ENCODE peak calls at places on chromosomes 4 and X, in nine cellular contexts. E is GM13976, I is osteoblast, M is IMR-90, Q is osteocyte, B is MCF 10A, R is thyroid gland, P is AG09309, J is stomach. W is an unnamed sample.

GRCh38 chr4:4217123-4217522 is 9.6 kb downstream of the OTOP1 start:
- DNase-seq in P (no peak), M (peak; percentile 33), J (no peak), I (no peak), Q (no peak), R (no peak), B (peak; percentile 10), E (no peak), W (no peak)

GRCh38 chrX:154002215-154002719 is 17.4 kb downstream of the IRAK1 start:
- DNase-seq in Q (no peak), M (peak; percentile 61), P (peak; percentile 57), R (no peak), E (no peak), B (peak; percentile 71), J (no peak), I (peak; percentile 93), W (peak; percentile 23)

GRCh38 chr4:53981573-53981972 is 82.8 kb downstream of the CHIC2 start:
- DNase-seq in B (no peak), R (no peak), E (no peak), P (peak; percentile 25), Q (no peak), M (peak; percentile 44), I (no peak), J (no peak), W (no peak)

GRCh38 chrX:110853610-110854009 is 58.0 kb upstream of the CHRDL1 start:
- DNase-seq in B (peak; percentile 67), E (no peak), I (peak; percentile 67), Q (no peak), R (peak; percentile 64), M (no peak), J (no peak), P (no peak), W (no peak)

GRCh38 chrX:123959281-123960063 is 2.0 kb upstream of the STAG2 start:
- DNase-seq in Q (no peak), I (peak; percentile 73), M (no peak), J (peak; percentile 49), E (no peak), B (peak; percentile 53), R (peak; percentile 48), P (no peak), W (no peak)

GRCh38 chr4:188986271-188986689 is 847.0 kb downstream of the TRIML1 start:
- DNase-seq in M (peak; percentile 96), P (peak; percentile 44), R (no peak), I (peak; percentile 65), B (peak; percentile 79), J (no peak), E (no peak), Q (no peak), W (no peak)

GRCh38 chr4:29423836-29424721 is 1296.1 kb upstream of the PCDH7 start:
- DNase-seq in Q (no peak), B (peak; percentile 76), E (no peak), I (no peak), R (no peak), M (peak; percentile 95), J (no peak), P (peak; percentile 68), W (no peak)

GRCh38 chrX:30889147-30890125 is at the start of gene TAB3:
- DNase-seq in M (peak; percentile 95), E (peak; percentile 88), Q (peak; percentile 97), P (peak; percentile 81), J (peak; percentile 96), I (peak; percentile 96), B (peak; percentile 95), R (peak; percentile 96), W (peak; percentile 90)

GRCh38 chr4:119041951-119042560 is 93.6 kb upstream of the MYOZ2 start:
- DNase-seq in Q (no peak), M (peak; percentile 83), E (peak; percentile 63), I (no peak), J (peak; percentile 60), B (peak; percentile 86), P (peak; percentile 45), R (peak; percentile 57), W (peak; percentile 71)

GRCh38 chr4:108702960-108703359 is 52.6 kb downstream of the OSTC start:
- DNase-seq in E (no peak), M (no peak), P (no peak), R (no peak), J (no peak), Q (no peak), I (no peak), B (no peak), W (no peak)

DNA sequence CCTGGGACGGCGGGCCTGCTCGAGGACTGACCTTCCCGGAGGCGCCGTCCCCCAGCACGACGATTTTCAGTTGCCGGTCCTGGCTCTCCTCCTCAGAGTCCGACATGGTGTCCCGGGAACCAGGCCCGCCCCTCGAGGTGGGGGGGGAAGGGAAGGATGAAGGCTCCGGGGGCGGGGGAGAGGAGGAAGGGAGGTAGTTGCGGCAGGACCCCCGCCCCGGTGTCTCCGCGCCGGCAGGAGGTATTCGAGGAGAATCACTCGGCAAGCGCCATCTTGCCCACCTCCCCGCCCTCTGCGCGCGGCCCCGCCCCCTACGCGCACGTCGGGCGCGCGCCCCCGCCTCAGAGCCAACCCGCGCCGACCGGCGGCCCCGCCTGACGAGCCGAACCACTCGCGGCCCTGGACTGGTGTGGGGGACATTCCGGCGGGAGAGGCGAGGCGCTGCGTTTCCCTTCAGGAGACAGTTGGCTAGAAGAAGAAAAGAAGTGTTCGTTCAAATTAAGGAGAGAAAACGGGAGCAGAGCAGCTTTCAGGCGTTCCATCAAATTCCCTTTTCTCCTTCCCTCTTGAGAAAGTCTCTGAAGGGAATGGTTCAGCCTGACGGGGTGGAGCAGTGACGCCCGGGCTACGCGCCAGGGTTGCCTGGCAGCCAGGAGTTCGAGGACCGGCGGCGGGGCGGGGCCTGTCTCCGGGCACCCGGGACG is at the start of gene RAB28:
- DNase-seq in B (peak; percentile 93), Q (peak; percentile 98), R (peak; percentile 94), E (peak; percentile 92), I (peak; percentile 97), J (peak; percentile 96), P (peak; percentile 74), M (peak; percentile 93), W (peak; percentile 93)
- TF ChIP-seq CTCF in B (no peak), Q (no peak), R (no peak), E (no peak), I (no peak), J (no peak), P (no peak), M (no peak), W (no peak)

DNA sequence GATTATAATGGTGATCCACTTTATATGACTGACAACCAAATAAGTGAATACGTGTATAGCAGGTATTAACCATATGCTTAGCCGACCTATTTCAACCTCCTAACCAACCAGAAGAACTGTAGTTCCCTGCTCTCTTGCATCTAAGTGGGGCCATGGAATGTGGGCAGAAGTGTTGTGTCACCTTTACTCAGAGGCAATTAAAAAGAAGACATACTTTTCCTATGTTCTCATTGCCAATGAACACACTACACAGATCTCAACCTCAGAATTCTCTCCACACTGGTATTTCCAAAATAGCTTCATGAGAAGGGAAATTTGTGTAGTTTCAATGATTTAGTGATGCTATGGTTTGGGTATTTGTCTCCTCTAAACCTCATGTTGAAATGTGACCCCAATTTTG is 3.2 kb upstream of the NFKB1 start:
- DNase-seq in R (no peak), Q (no peak), B (no peak), J (no peak), M (no peak), P (no peak), E (no peak), I (no peak), W (no peak)
- TF ChIP-seq CTCF in R (no peak), Q (no peak), B (no peak), J (no peak), M (no peak), P (no peak), E (no peak), I (no peak), W (no peak)

GRCh38 chr4:16868674-16869073 is 29.8 kb downstream of the LDB2 start:
- DNase-seq in Q (no peak), B (no peak), M (no peak), R (no peak), E (no peak), I (no peak), P (no peak), J (no peak), W (no peak)

GRCh38 chr4:16866974-16867373 is 31.5 kb downstream of the LDB2 start:
- DNase-seq in J (no peak), R (no peak), E (no peak), P (no peak), M (no peak), B (no peak), I (no peak), Q (no peak), W (no peak)

GRCh38 chr4:16865897-16866283 is 32.6 kb downstream of the LDB2 start:
- DNase-seq in E (no peak), M (no peak), J (no peak), I (no peak), R (no peak), B (no peak), Q (no peak), P (no peak), W (no peak)

GRCh38 chr4:16867827-16868226 is 30.6 kb downstream of the LDB2 start:
- DNase-seq in Q (no peak), M (no peak), I (no peak), P (no peak), R (no peak), B (no peak), J (no peak), E (no peak), W (no peak)

GRCh38 chr4:16869594-16870245 is 28.7 kb downstream of the LDB2 start:
- DNase-seq in J (no peak), R (no peak), B (no peak), Q (no peak), M (no peak), P (no peak), I (no peak), E (no peak), W (no peak)
- TF ChIP-seq CTCF in J (no peak), R (no peak), B (no peak), Q (no peak), M (no peak), P (no peak), I (no peak), E (no peak), W (no peak)

DNA sequence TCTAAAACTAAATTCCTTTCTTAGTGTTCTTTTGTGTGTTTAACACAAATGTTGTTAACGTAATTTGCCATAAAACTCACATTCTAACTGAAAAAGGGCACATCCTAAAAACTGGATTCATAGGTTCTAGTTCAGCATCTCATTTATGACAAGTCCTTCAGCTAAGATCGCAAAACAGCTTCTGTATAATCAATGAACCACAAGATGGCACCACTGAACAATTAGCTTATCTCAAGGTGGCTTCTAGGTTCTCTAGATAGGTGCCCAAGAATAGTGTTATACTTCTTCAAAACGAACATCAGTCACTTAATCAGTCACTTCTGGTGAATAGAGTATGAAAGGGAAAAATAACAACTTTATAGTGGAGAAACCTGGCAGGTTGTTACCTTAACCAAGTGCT is 54.3 kb downstream of the NRK start:
- DNase-seq in B (peak; percentile 57), I (no peak), M (peak; percentile 19), R (no peak), E (no peak), J (no peak), P (no peak), Q (no peak), W (no peak)
- TF ChIP-seq CTCF in B (peak; percentile 36), I (peak; percentile 38), M (peak; percentile 26), R (no peak), E (peak; percentile 15), J (no peak), P (peak; percentile 29), Q (peak; percentile 39), W (no peak)

W was measured in GM20000.